ENCODE peak calls at places on chromosomes 4 and X, in eight cellular contexts. B, T, K, L, P, I, X and U are unnamed samples.

GRCh38 chr4:8553958-8554357 is 26.2 kb upstream of the GPR78 start:
- DNase-seq in B (no peak), T (peak; percentile 57), K (no peak), L (no peak), P (no peak), I (no peak), X (no peak), U (peak; percentile 45)

GRCh38 chr4:84944952-84945351 is 21.5 kb downstream of the WDFY3 start:
- DNase-seq in B (no peak), T (no peak), K (peak; percentile 65), L (no peak), P (no peak), I (no peak), X (no peak), U (no peak)

GRCh38 chrX:134692990-134693389 is 34.7 kb upstream of the PLAC1 start:
- DNase-seq in B (no peak), T (no peak), K (peak; percentile 61), L (no peak), P (no peak), I (peak; percentile 68), X (no peak), U (no peak)

GRCh38 chr4:133921280-133922195 is 280.1 kb downstream of the PABPC4L start:
- DNase-seq in B (peak; percentile 23), T (peak; percentile 76), K (no peak), L (no peak), P (no peak), I (peak; percentile 4), X (no peak), U (peak; percentile 21)

GRCh38 chr4:8248091-8248490 is 21.5 kb upstream of the HTRA3 start:
- DNase-seq in B (no peak), T (no peak), K (no peak), L (no peak), P (no peak), I (peak; percentile 43), X (no peak), U (no peak)

GRCh38 chr4:65791807-65792308 is 121.6 kb upstream of the EPHA5 start:
- DNase-seq in B (peak; percentile 10), T (peak; percentile 43), K (peak; percentile 4), L (no peak), P (peak; percentile 6), I (peak; percentile 46), X (peak; percentile 34), U (peak; percentile 11)

GRCh38 chr4:176270669-176271068 is 1.6 kb upstream of the ASB5 start:
- DNase-seq in B (peak; percentile 65), T (peak; percentile 80), K (peak; percentile 98), L (no peak), P (no peak), I (peak; percentile 43), X (no peak), U (no peak)

GRCh38 chr4:140049924-140050681 is 103.9 kb downstream of the MAML3 start:
- DNase-seq in B (no peak), T (peak; percentile 87), K (no peak), L (peak; percentile 69), P (no peak), I (peak; percentile 82), X (peak; percentile 82), U (peak; percentile 80)

GRCh38 chrX:30735839-30736238 is 82.6 kb downstream of the GK start:
- DNase-seq in B (peak; percentile 63), T (peak; percentile 64), K (peak; percentile 47), L (peak; percentile 53), P (peak; percentile 41), I (peak; percentile 57), X (peak; percentile 77), U (peak; percentile 66)

GRCh38 chr4:153618831-153619230 is 65.2 kb upstream of the TLR2 start:
- DNase-seq in B (no peak), T (peak; percentile 61), K (no peak), L (no peak), P (no peak), I (no peak), X (peak; percentile 17), U (peak; percentile 16)

GRCh38 chrX:131288188-131288587 is 918 bp downstream of the IGSF1 start:
- DNase-seq in B (no peak), T (no peak), K (no peak), L (no peak), P (no peak), I (no peak), X (peak; percentile 6), U (no peak)

GRCh38 chrX:8738588-8739189 is 6.8 kb upstream of the ANOS1 start:
- DNase-seq in B (peak; percentile 58), T (peak; percentile 37), K (no peak), L (no peak), P (no peak), I (peak; percentile 33), X (peak; percentile 72), U (peak; percentile 63)

GRCh38 chr4:142428715-142429114 is 417.4 kb downstream of the INPP4B start:
- DNase-seq in B (no peak), T (no peak), K (no peak), L (no peak), P (no peak), I (no peak), X (no peak), U (no peak)

GRCh38 chr4:10694826-10695209 is 10.2 kb upstream of the CLNK start:
- DNase-seq in B (no peak), T (no peak), K (no peak), L (no peak), P (no peak), I (no peak), X (no peak), U (no peak)

GRCh38 chr4:139935911-139936310 is 218.1 kb downstream of the MAML3 start:
- DNase-seq in B (no peak), T (no peak), K (no peak), L (no peak), P (no peak), I (no peak), X (no peak), U (no peak)

GRCh38 chr4:89616382-89616781 is 220.6 kb downstream of the SNCA start:
- DNase-seq in B (no peak), T (no peak), K (no peak), L (no peak), P (no peak), I (peak; percentile 12), X (no peak), U (no peak)

GRCh38 chr4:63563288-63564014 is 845.8 kb downstream of the TECRL start:
- DNase-seq in B (peak; percentile 14), T (peak; percentile 56), K (no peak), L (peak; percentile 49), P (peak; percentile 9), I (no peak), X (peak; percentile 27), U (peak; percentile 71)

GRCh38 chr4:77697860-77698599 is 92.4 kb downstream of the CXCL13 start:
- DNase-seq in B (peak; percentile 68), T (peak; percentile 79), K (peak; percentile 64), L (peak; percentile 65), P (no peak), I (peak; percentile 89), X (peak; percentile 79), U (peak; percentile 37)

GRCh38 chr4:177596035-177596434 is 153.8 kb upstream of the AGA start:
- DNase-seq in B (peak; percentile 66), T (peak; percentile 91), K (peak; percentile 83), L (peak; percentile 84), P (no peak), I (no peak), X (no peak), U (peak; percentile 4)

GRCh38 chr4:153001626-153002025 is 65.5 kb downstream of the FHDC1 start:
- DNase-seq in B (no peak), T (no peak), K (no peak), L (no peak), P (no peak), I (no peak), X (no peak), U (peak; percentile 24)

GRCh38 chr4:25440478-25441030 is 63.5 kb downstream of the ANAPC4 start:
- DNase-seq in B (no peak), T (no peak), K (no peak), L (no peak), P (no peak), I (peak; percentile 83), X (no peak), U (no peak)

DNA sequence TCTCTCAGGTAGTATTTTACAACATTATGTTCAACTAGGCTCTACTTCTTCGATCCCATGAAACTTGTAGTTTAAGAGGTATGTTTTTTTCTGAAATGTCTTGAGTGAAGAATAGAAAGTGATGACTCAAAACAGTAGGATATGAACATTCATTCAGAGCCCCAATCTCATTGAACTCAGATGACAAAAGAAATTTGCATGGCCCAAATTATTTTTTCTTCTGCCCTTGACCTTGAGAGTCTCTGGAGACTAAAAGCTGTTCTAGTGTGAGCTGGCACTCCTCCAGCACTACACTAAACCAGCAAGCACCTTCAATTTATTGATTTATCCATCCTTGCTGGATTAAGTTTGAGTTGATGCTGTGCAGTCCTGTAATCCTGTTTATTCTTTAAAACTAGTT is 4.0 kb downstream of the DCLK2 start:
- DNase-seq in B (no peak), T (no peak), K (no peak), L (no peak), P (no peak), I (no peak), X (no peak), U (no peak)
- H3K4me2 ChIP-seq in B (no peak overlapping the region), T (no peak overlapping the region), K (no peak overlapping the region), L (no peak overlapping the region), P (no peak overlapping the region), I (no peak overlapping the region), X (no peak overlapping the region), U (no peak overlapping the region)

DNA sequence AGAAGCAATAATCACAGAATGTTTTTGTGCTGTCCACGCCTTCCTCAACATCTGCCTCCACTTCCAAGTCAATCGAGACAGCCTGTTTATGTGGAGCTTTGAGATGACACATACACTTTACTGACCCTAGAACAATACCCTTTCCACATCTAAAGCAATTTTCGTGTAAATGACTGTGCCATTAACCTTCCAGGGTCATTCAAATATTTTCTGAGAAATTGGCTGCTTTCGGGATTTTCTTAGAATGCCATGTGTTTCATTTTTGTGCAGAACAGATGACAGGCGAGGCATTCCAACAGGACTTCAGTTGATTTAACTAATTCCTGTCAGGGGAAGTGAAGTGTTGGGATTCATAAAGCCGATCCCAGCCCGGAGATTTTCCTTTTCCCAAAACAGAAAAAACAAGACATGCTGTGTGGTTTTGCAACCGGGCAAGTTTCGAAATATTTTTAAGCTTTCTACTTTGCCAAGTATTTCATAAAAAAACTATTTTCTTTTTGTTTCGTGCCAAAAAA is 73.9 kb downstream of the SORBS2 start:
- DNase-seq in B (no peak), T (no peak), K (no peak), L (no peak), P (no peak), I (peak; percentile 88), X (no peak), U (no peak)
- H3K27ac ChIP-seq in B (peak overlapping the region; percentile 60), T (no peak overlapping the region), K (no peak overlapping the region), L (no peak overlapping the region), P (no peak overlapping the region), I (peak overlapping the region; percentile 35), X (no peak overlapping the region), U (no peak overlapping the region)

DNA sequence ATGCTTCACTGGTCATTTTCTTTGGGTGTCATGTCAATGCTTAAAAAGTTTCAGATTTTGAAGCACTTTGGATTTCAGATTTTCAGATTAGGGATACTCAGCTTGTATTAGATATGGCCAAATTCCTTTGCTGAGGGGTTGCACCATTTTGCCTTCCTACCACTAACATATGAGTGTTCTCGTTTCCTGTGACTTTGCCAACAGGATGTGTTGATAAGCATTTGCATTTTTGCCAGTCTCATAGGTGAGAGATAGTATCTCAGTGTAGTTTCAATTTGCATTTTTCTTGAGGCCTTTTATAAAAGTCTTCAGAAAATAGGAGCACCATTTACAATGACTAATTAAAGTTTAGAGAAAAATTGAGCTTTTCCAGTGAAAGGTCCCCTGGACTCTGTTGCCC is 71.6 kb upstream of the CLCN4 start:
- DNase-seq in B (no peak), T (peak; percentile 30), K (peak; percentile 6), L (no peak), P (no peak), I (peak; percentile 51), X (no peak), U (no peak)
- H3K4me2 ChIP-seq in B (no peak overlapping the region), T (no peak overlapping the region), K (no peak overlapping the region), L (no peak overlapping the region), P (no peak overlapping the region), I (peak overlapping the region; percentile 67), X (no peak overlapping the region), U (no peak overlapping the region)

GRCh38 chrX:12309733-12310054 is 171.4 kb downstream of the FRMPD4 start:
- DNase-seq in B (no peak), T (no peak), K (no peak), L (peak; percentile 59), P (no peak), I (no peak), X (peak; percentile 17), U (peak; percentile 35)
- H3K27ac ChIP-seq in B (no peak overlapping the region), T (no peak overlapping the region), K (no peak overlapping the region), L (no peak overlapping the region), P (no peak overlapping the region), I (no peak overlapping the region), X (peak overlapping the region; percentile 88), U (no peak overlapping the region)